ENCODE peak calls at places on chromosomes 12 and 14, in five cellular contexts. P is stimulated activated CD4-positive, alpha-beta T cell treated with anti-CD3 and anti-CD28 coated beads, Interleukin-15, amount 100 ng/mL, for 1 hour; W is tibial nerve; H is A549; Z is AG04450. F is an unnamed sample.

GRCh38 chr14:62734831-62735230 is 310.4 kb downstream of the KCNH5 start:
- DNase-seq in H (no peak), P (no peak), Z (no peak), W (no peak), F (no peak)

GRCh38 chr12:50291377-50291776 is 8.1 kb upstream of the LIMA1 start:
- DNase-seq in H (no peak), P (no peak), Z (no peak), W (no peak), F (no peak)

GRCh38 chr14:99069946-99070345 is 202.1 kb downstream of the BCL11B start:
- DNase-seq in W (no peak), Z (no peak), P (no peak), H (no peak), F (peak)

GRCh38 chr14:58488550-58488949 is 61.0 kb downstream of the KIAA0586 start:
- DNase-seq in Z (no peak), H (no peak), W (no peak), P (no peak), F (no peak)

GRCh38 chr12:16939871-16940306 is 333.9 kb upstream of the LMO3 start:
- DNase-seq in Z (no peak), P (no peak), W (no peak), H (peak), F (no peak)

GRCh38 chr12:13173012-13173441 is 23.5 kb upstream of the EMP1 start:
- DNase-seq in H (no peak), P (no peak), W (no peak), Z (peak), F (peak)

GRCh38 chr14:61025239-61026223 is 44.5 kb downstream of the SLC38A6 start:
- DNase-seq in W (peak), P (no peak), Z (peak), H (peak), F (no peak)

GRCh38 chr12:34343345-34343744 is 321.0 kb downstream of the ALG10 start:
- DNase-seq in Z (no peak), P (no peak), H (no peak), W (no peak), F (no peak)

GRCh38 chr14:101564819-101565698 is 3.8 kb downstream of the DIO3 start:
- DNase-seq in P (no peak), Z (no peak), H (peak), W (no peak), F (no peak)

GRCh38 chr14:43166163-43166562 is 1340.9 kb downstream of the FSCB start:
- DNase-seq in P (no peak), Z (no peak), H (no peak), W (no peak), F (no peak)

GRCh38 chr12:68478516-68479260 is 132.0 kb upstream of the RAP1B start:
- DNase-seq in H (no peak), P (no peak), W (no peak), Z (no peak), F (no peak)

GRCh38 chr12:98896938-98897337 is 251.8 kb downstream of the APAF1 start:
- DNase-seq in Z (no peak), H (no peak), P (no peak), W (no peak), F (no peak)

GRCh38 chr14:73289308-73289707 is 52.0 kb downstream of the PAPLN start:
- DNase-seq in P (no peak), H (no peak), Z (no peak), W (no peak), F (no peak)

GRCh38 chr12:48828293-48828692 is 10.0 kb downstream of the CACNB3 start:
- DNase-seq in W (no peak), Z (no peak), P (no peak), H (no peak), F (no peak)